ENCODE peak calls at places on chromosomes 13 and 19, in five cellular contexts. V, L, K, D and M are unnamed samples. For H3K4me1, the result is how much of the 10 kb centered on the place peaks cover.

GRCh38 chr13:110702591-110703526 is 3.1 kb downstream of the CARS2 start:
- DNase-seq in V (peak), L (no peak), K (no peak), D (no peak), M (no peak)

GRCh38 chr13:45341799-45342584 is 1.0 kb upstream of the TPT1 start:
- DNase-seq in V (peak), L (peak), K (peak), D (peak), M (peak)

GRCh38 chr19:35845215-35846037 is 6.9 kb downstream of the NPHS1 start:
- DNase-seq in V (no peak), L (peak), K (no peak), D (no peak), M (no peak)

GRCh38 chr13:51728972-51729371 is 75.0 kb downstream of the DHRS12 start:
- DNase-seq in V (peak), L (no peak), K (no peak), D (no peak), M (no peak)

GRCh38 chr19:13127811-13128575 is 9.9 kb downstream of the NACC1 start:
- DNase-seq in V (no peak), L (no peak), K (no peak), D (no peak), M (no peak)

GRCh38 chr19:35140207-35140897 is 1.7 kb downstream of the FXYD1 start:
- DNase-seq in V (no peak), L (no peak), K (no peak), D (no peak), M (no peak)

GRCh38 chr19:46903458-46903857 is 42.7 kb downstream of the ARHGAP35 start:
- DNase-seq in V (no peak), L (no peak), K (no peak), D (no peak), M (no peak)

GRCh38 chr13:104001766-104002165 is 935.5 kb upstream of the SLC10A2 start:
- DNase-seq in V (no peak), L (no peak), K (no peak), D (no peak), M (no peak)

GRCh38 chr13:64446372-64446771 is 2783.8 kb downstream of the PCDH9 start:
- DNase-seq in V (no peak), L (no peak), K (no peak), D (no peak), M (no peak)

GRCh38 chr13:99429670-99430069 is 71.6 kb upstream of the TM9SF2 start:
- DNase-seq in V (no peak), L (no peak), K (no peak), D (no peak), M (no peak)

GRCh38 chr19:752652-753517 is 2.0 kb downstream of the MISP start:
- DNase-seq in V (peak), L (peak), K (peak), D (peak), M (peak)

GRCh38 chr19:48190288-48191284 is 20.1 kb downstream of the ZSWIM9 start:
- DNase-seq in V (peak), L (peak), K (no peak), D (no peak), M (peak)

GRCh38 chr19:2723345-2723715 is 2.2 kb upstream of the DIRAS1 start:
- DNase-seq in V (no peak), L (no peak), K (no peak), D (no peak), M (no peak)

GRCh38 chr19:55487884-55488687 is at the start of gene SSC5D:
- DNase-seq in V (peak), L (no peak), K (no peak), D (peak), M (no peak)

GRCh38 chr13:99926014-99926731 is 45.4 kb downstream of the ZIC5 start:
- DNase-seq in V (peak), L (peak), K (no peak), D (no peak), M (no peak)

DNA sequence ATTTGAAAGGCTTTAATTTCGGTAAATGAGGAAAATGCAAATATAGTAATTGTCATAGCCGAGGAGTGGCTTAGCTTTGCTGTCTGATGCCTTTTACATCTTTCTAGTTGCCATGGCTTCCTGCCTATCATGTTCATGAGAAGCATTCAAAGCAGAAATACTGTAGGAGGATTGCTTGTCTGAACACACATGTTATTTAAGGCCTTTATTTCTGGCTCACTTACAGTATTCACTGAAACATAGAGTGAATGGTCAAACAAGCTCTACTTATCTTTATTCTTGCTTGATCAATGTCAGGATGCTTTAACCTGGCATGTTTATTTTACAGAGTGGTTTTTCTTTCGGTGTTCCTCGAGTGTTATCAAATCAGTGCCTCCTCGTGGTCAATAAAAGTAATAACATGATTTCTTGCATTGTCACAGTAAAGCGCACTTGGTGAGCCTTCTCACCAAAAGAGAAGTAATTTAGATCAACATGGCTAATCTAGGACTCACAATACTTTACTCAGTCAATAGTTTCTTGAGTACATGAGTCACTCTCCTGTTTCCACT is 73.5 kb upstream of the PCDH17 start:
- DNase-seq in V (peak), L (no peak), K (no peak), D (no peak), M (no peak)
- TF ChIP-seq CTCF in V (no peak), L (no peak), K (no peak), D (no peak), M (no peak)

GRCh38 chr19:4396949-4397783 is 3.2 kb downstream of the SH3GL1 start:
- DNase-seq in V (no peak), L (no peak), K (no peak), D (no peak), M (no peak)
- H3K4me1 ChIP-seq in V (under half), L (under half), K (half or more), D (half or more), M (under half)

GRCh38 chr13:26976336-26976735 is 195.3 kb downstream of the USP12 start:
- DNase-seq in V (no peak), L (no peak), K (no peak), D (no peak), M (no peak)

GRCh38 chr13:26973946-26974345 is 197.7 kb downstream of the USP12 start:
- DNase-seq in V (no peak), L (no peak), K (no peak), D (no peak), M (no peak)

GRCh38 chr13:26973281-26973680 is 198.3 kb downstream of the USP12 start:
- DNase-seq in V (no peak), L (no peak), K (no peak), D (no peak), M (no peak)

GRCh38 chr13:26968431-26969335 is 202.9 kb downstream of the USP12 start:
- DNase-seq in V (peak), L (peak), K (no peak), D (no peak), M (no peak)

GRCh38 chr13:26971990-26972888 is 199.4 kb downstream of the USP12 start:
- DNase-seq in V (no peak), L (peak), K (no peak), D (no peak), M (no peak)
- TF ChIP-seq CTCF in V (peak), L (peak), K (no peak), D (peak), M (no peak)

GRCh38 chr13:40588101-40588500 is 78.3 kb downstream of the FOXO1 start:
- DNase-seq in V (no peak), L (no peak), K (no peak), D (no peak), M (no peak)

GRCh38 chr13:40582531-40582930 is 83.9 kb downstream of the FOXO1 start:
- DNase-seq in V (no peak), L (no peak), K (no peak), D (no peak), M (no peak)

GRCh38 chr13:40583738-40584137 is 82.7 kb downstream of the FOXO1 start:
- DNase-seq in V (no peak), L (no peak), K (no peak), D (no peak), M (no peak)

GRCh38 chr13:40586886-40587285 is 79.6 kb downstream of the FOXO1 start:
- DNase-seq in V (no peak), L (no peak), K (no peak), D (no peak), M (no peak)

DNA sequence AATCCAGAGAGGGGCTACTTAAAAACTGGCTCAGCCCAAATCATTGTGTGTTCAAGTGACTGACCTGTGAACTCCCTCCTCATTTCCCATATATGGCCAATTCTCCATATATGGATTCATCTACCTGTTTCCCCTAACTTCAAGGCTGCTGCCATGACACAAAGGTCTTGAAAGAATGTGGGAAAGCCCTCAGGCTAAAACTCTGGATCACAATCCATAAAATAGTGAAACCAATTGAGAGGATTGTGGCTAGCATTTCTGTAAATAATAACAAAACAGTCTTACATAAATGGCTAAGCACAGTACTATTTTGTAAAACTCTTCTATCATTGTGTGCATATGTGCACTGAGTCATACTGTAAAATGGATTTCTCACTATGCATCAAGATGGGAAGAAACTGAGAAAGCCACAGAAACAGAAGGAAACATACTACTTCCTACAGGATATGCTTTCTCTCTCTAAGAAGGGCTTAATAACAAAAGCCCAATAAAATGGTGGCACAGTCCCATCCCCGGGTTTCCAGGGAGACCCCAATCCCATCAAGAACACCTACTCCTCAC is 80.5 kb downstream of the FOXO1 start:
- DNase-seq in V (no peak), L (no peak), K (no peak), D (no peak), M (no peak)
- H3K4me1 ChIP-seq in V (under half), L (under half), K (half or more), D (half or more), M (under half)

GRCh38 chr13:39600766-39601165 is 2.2 kb downstream of the LHFPL6 start:
- DNase-seq in V (no peak), L (no peak), K (peak), D (no peak), M (no peak)
- TF ChIP-seq CTCF in V (peak), L (no peak), K (no peak), D (no peak), M (no peak)

GRCh38 chr13:97239943-97240788 is 18.0 kb downstream of the MBNL2 start:
- DNase-seq in V (no peak), L (no peak), K (no peak), D (no peak), M (no peak)

GRCh38 chr13:97239306-97239705 is 17.2 kb downstream of the MBNL2 start:
- DNase-seq in V (no peak), L (no peak), K (no peak), D (no peak), M (no peak)

GRCh38 chr13:97241761-97242160 is 19.6 kb downstream of the MBNL2 start:
- DNase-seq in V (no peak), L (no peak), K (no peak), D (no peak), M (no peak)

GRCh38 chr13:97242755-97243497 is 20.8 kb downstream of the MBNL2 start:
- DNase-seq in V (no peak), L (no peak), K (no peak), D (no peak), M (no peak)

DNA sequence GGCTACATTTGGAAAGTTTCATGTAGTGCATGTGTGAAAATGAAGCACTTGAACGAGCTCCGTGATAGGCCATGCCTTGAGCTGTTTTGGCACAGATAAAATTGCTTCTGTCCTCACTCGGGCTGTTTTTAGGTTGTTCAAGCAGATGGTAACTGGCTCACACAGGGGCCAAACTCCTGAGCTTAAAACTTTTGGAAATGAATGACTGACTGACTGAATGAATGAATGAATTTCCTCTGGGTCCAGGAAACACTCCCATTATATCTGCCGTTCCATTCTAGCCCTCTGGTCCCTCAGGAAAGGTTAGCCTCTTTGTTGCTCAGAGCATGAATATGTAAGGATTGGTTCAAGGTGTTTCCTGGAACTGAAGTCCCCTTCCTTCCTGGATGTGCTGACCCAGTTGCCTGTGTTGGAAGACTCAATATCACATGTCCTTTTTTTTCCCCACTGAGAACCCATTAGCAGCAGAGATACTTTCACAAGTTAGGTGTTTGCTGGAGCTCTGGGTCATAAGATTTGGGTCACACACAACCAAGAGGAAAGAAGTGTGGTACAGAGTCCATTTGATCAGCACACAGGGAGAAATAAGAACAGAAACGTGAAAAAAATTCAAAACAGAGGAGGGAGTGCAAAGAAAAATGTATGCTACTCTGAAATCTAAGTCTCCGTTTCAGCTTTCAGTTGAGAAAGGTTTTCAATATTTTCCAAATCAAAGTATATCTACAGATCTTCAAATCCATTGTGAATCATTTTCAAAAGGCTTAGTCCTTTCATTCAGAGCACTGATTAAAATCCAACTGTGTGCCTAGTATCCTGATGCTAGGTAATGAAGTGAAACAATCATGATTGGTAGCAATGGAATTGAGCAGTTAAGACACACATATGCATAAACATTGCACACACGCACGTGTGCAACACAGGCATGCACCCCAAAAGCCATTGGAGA is 18.9 kb downstream of the MBNL2 start:
- DNase-seq in V (no peak), L (no peak), K (no peak), D (no peak), M (no peak)
- H3K4me1 ChIP-seq in V (under half), L (half or more), K (half or more), D (half or more), M (under half)

DNA sequence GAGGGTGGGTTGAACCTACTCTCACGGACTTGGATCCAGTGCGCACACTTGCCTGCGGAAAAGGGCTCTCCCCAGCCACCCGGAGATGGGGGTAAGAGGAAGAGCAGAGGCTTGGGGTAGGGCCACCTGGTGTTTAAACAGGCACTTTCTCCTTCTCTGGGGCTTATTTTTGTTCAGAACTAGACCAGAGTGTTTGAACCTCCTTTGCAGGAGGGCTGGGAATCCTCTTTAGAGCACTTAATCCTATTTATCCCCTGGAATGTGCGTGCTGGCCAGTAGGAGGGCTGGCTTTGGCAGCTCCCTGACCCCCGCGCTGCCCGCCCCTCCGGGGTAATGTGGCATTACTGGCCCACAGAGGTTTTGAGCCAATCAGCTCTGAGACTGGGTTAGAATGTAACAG is 2.0 kb downstream of the RGS9BP start:
- DNase-seq in V (no peak), L (no peak), K (no peak), D (no peak), M (no peak)
- TF ChIP-seq CTCF in V (no peak), L (no peak), K (no peak), D (no peak), M (no peak)

DNA sequence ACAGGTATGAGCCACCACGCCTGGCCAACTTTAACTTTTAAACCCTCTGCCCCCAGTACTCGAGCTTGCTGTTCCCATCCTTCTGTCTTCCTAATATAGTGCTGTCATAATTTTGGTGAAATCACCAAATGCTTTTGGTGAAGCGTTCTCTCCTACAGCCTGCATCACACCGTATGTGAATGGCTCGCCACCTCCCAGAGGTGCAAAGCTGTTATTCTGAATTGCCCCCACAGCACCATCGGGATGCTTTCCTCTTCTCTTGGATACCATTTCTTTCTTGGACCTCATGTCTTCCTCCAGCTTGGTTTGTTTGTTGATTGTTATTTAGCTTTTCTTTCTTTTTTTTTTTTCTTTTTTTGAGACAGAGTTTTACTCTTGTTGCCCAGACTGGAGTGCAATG is 53.0 kb upstream of the XPO4 start:
- DNase-seq in V (no peak), L (no peak), K (no peak), D (no peak), M (no peak)
- H3K4me1 ChIP-seq in V (under half), L (under half), K (under half), D (under half), M (under half)